ENCODE peak calls at places on chromosomes 2 and 18, in seven cellular contexts. A is occipital lobe; T is psoas muscle; C is RCC 7860; J is NCI-H524 treated with DMSO at 0.1 percent for 48 hours; S is CD8-positive, alpha-beta memory T cell; Z is upper lobe of left lung. E is an unnamed sample.
A peak's percentile ranks its signal among the peaks of the same experiment; 100 is the strongest.

GRCh38 chr18:76380791-76381405 is 114.1 kb downstream of the ZNF516 start:
- DNase-seq in A (no peak), T (no peak), C (no peak), J (no peak), S (no peak), Z (no peak), E (no peak)

GRCh38 chr2:48433682-48434081 is 96.3 kb upstream of the STON1 start:
- DNase-seq in A (no peak), T (no peak), C (no peak), J (no peak), S (no peak), Z (peak; percentile 59), E (no peak)

GRCh38 chr18:13436596-13436995 is 218.0 kb downstream of the LDLRAD4 start:
- DNase-seq in A (no peak), T (no peak), C (no peak), J (no peak), S (no peak), Z (no peak), E (peak; percentile 54)

GRCh38 chr18:73136134-73136533 is 268.3 kb upstream of the NETO1 start:
- DNase-seq in A (no peak), T (no peak), C (peak; percentile 27), J (no peak), S (no peak), Z (no peak), E (no peak)

GRCh38 chr2:28463893-28464292 is 32.0 kb upstream of the PLB1 start:
- DNase-seq in A (no peak), T (no peak), C (no peak), J (no peak), S (no peak), Z (no peak), E (no peak)

GRCh38 chr2:135870571-135870970 is 5.7 kb downstream of the MCM6 start:
- DNase-seq in A (no peak), T (no peak), C (no peak), J (no peak), S (no peak), Z (no peak), E (no peak)

GRCh38 chr2:120719471-120719870 is 16.2 kb upstream of the GLI2 start:
- DNase-seq in A (no peak), T (no peak), C (no peak), J (no peak), S (no peak), Z (no peak), E (no peak)

GRCh38 chr2:102585704-102586404 is 33.5 kb upstream of the SLC9A2 start:
- DNase-seq in A (no peak), T (no peak), C (no peak), J (no peak), S (no peak), Z (no peak), E (no peak)

GRCh38 chr2:32453242-32454062 is 96.6 kb downstream of the BIRC6 start:
- DNase-seq in A (no peak), T (no peak), C (no peak), J (no peak), S (no peak), Z (no peak), E (no peak)

GRCh38 chr2:48855142-48855541 is 99.6 kb upstream of the LHCGR start:
- DNase-seq in A (no peak), T (no peak), C (no peak), J (no peak), S (no peak), Z (no peak), E (no peak)